ENCODE peak calls at places on chromosomes 7 and 10, in eight cellular contexts. One of them, this sample, is unnamed. For H3K4me1, the result is how much of the 10 kb centered on the place peaks cover.

GRCh38 chr7:116236020-116236630 is 25.8 kb downstream of the TES start:
- DNase-seq in H1: no peak
- DNase-seq in ovary: peak
- DNase-seq in A549: peak
- DNase-seq in transverse colon: peak
- DNase-seq in sigmoid colon: no peak
- DNase-seq in upper lobe of left lung: no peak
- DNase-seq in tibial nerve: peak
- DNase-seq in this sample: no peak

GRCh38 chr10:119211176-119211575 is 3.8 kb downstream of the GRK5 start:
- DNase-seq in H1: no peak
- DNase-seq in ovary: no peak
- DNase-seq in A549: no peak
- DNase-seq in transverse colon: no peak
- DNase-seq in sigmoid colon: peak
- DNase-seq in upper lobe of left lung: no peak
- DNase-seq in tibial nerve: no peak
- DNase-seq in this sample: no peak

GRCh38 chr7:105638942-105639495 is 57.7 kb upstream of the EFCAB10 start:
- DNase-seq in H1: peak
- DNase-seq in ovary: no peak
- DNase-seq in A549: no peak
- DNase-seq in transverse colon: peak
- DNase-seq in sigmoid colon: peak
- DNase-seq in upper lobe of left lung: peak
- DNase-seq in tibial nerve: no peak
- DNase-seq in this sample: no peak

GRCh38 chr10:17644485-17644964 is 574 bp downstream of the STAM start:
- DNase-seq in H1: no peak
- DNase-seq in ovary: no peak
- DNase-seq in A549: no peak
- DNase-seq in transverse colon: no peak
- DNase-seq in sigmoid colon: no peak
- DNase-seq in upper lobe of left lung: no peak
- DNase-seq in tibial nerve: no peak
- DNase-seq in this sample: no peak

GRCh38 chr7:33053716-33054115 is 8.9 kb downstream of the NT5C3A start:
- DNase-seq in H1: no peak
- DNase-seq in ovary: no peak
- DNase-seq in A549: no peak
- DNase-seq in transverse colon: no peak
- DNase-seq in sigmoid colon: no peak
- DNase-seq in upper lobe of left lung: no peak
- DNase-seq in tibial nerve: no peak
- DNase-seq in this sample: no peak

GRCh38 chr7:77903597-77903996 is 105.0 kb downstream of the PHTF2 start:
- DNase-seq in H1: no peak
- DNase-seq in ovary: no peak
- DNase-seq in A549: peak
- DNase-seq in transverse colon: no peak
- DNase-seq in sigmoid colon: no peak
- DNase-seq in upper lobe of left lung: no peak
- DNase-seq in tibial nerve: no peak
- DNase-seq in this sample: no peak

GRCh38 chr10:48590945-48591344 is 13.9 kb downstream of the ARHGAP22 start:
- DNase-seq in H1: no peak
- DNase-seq in ovary: no peak
- DNase-seq in A549: no peak
- DNase-seq in transverse colon: no peak
- DNase-seq in sigmoid colon: no peak
- DNase-seq in upper lobe of left lung: no peak
- DNase-seq in tibial nerve: no peak
- DNase-seq in this sample: no peak

GRCh38 chr10:114550756-114551290 is 107.3 kb downstream of the ABLIM1 start:
- DNase-seq in H1: no peak
- DNase-seq in ovary: no peak
- DNase-seq in A549: peak
- DNase-seq in transverse colon: no peak
- DNase-seq in sigmoid colon: no peak
- DNase-seq in upper lobe of left lung: no peak
- DNase-seq in tibial nerve: no peak
- DNase-seq in this sample: no peak

GRCh38 chr10:49397036-49397999 is 1.4 kb upstream of the DRGX start:
- DNase-seq in H1: no peak
- DNase-seq in ovary: no peak
- DNase-seq in A549: no peak
- DNase-seq in transverse colon: no peak
- DNase-seq in sigmoid colon: no peak
- DNase-seq in upper lobe of left lung: peak
- DNase-seq in tibial nerve: no peak
- DNase-seq in this sample: peak

GRCh38 chr10:48659790-48660189 is 24.9 kb upstream of the WDFY4 start:
- DNase-seq in H1: no peak
- DNase-seq in ovary: no peak
- DNase-seq in A549: no peak
- DNase-seq in transverse colon: no peak
- DNase-seq in sigmoid colon: no peak
- DNase-seq in upper lobe of left lung: no peak
- DNase-seq in tibial nerve: no peak
- DNase-seq in this sample: no peak

GRCh38 chr7:1566687-1567081 is 3.1 kb downstream of the PSMG3 start:
- DNase-seq in H1: no peak
- DNase-seq in ovary: no peak
- DNase-seq in A549: no peak
- DNase-seq in transverse colon: peak
- DNase-seq in sigmoid colon: no peak
- DNase-seq in upper lobe of left lung: peak
- DNase-seq in tibial nerve: no peak
- DNase-seq in this sample: no peak

GRCh38 chr7:45230083-45230482 is 72.5 kb downstream of the RAMP3 start:
- DNase-seq in H1: no peak
- DNase-seq in ovary: no peak
- DNase-seq in A549: no peak
- DNase-seq in transverse colon: no peak
- DNase-seq in sigmoid colon: no peak
- DNase-seq in upper lobe of left lung: no peak
- DNase-seq in tibial nerve: no peak
- DNase-seq in this sample: no peak

GRCh38 chr10:81871558-81871957 is 3.4 kb upstream of the NRG3 start:
- DNase-seq in H1: no peak
- DNase-seq in ovary: no peak
- DNase-seq in A549: no peak
- DNase-seq in transverse colon: no peak
- DNase-seq in sigmoid colon: no peak
- DNase-seq in upper lobe of left lung: no peak
- DNase-seq in tibial nerve: no peak
- DNase-seq in this sample: no peak

GRCh38 chr7:73647725-73648592 is 19.7 kb upstream of the VPS37D start:
- DNase-seq in H1: no peak
- DNase-seq in ovary: no peak
- DNase-seq in A549: peak
- DNase-seq in transverse colon: peak
- DNase-seq in sigmoid colon: no peak
- DNase-seq in upper lobe of left lung: peak
- DNase-seq in tibial nerve: no peak
- DNase-seq in this sample: no peak

GRCh38 chr10:25300073-25300472 is 125.3 kb downstream of the GPR158 start:
- DNase-seq in H1: no peak
- DNase-seq in ovary: no peak
- DNase-seq in A549: no peak
- DNase-seq in transverse colon: no peak
- DNase-seq in sigmoid colon: no peak
- DNase-seq in upper lobe of left lung: no peak
- DNase-seq in tibial nerve: no peak
- DNase-seq in this sample: no peak

GRCh38 chr10:29663718-29664117 is 28.9 kb upstream of the SVIL start:
- DNase-seq in H1: no peak
- DNase-seq in ovary: no peak
- DNase-seq in A549: no peak
- DNase-seq in transverse colon: no peak
- DNase-seq in sigmoid colon: no peak
- DNase-seq in upper lobe of left lung: no peak
- DNase-seq in tibial nerve: no peak
- DNase-seq in this sample: no peak

GRCh38 chr7:37248396-37248836 is 200.2 kb downstream of the ELMO1 start:
- DNase-seq in H1: peak
- DNase-seq in ovary: peak
- DNase-seq in A549: no peak
- DNase-seq in transverse colon: no peak
- DNase-seq in sigmoid colon: peak
- DNase-seq in upper lobe of left lung: no peak
- DNase-seq in tibial nerve: no peak
- DNase-seq in this sample: no peak

GRCh38 chr7:112071856-112072255 is 134.3 kb downstream of the DOCK4 start:
- DNase-seq in H1: no peak
- DNase-seq in ovary: no peak
- DNase-seq in A549: no peak
- DNase-seq in transverse colon: no peak
- DNase-seq in sigmoid colon: no peak
- DNase-seq in upper lobe of left lung: no peak
- DNase-seq in tibial nerve: no peak
- DNase-seq in this sample: no peak

DNA sequence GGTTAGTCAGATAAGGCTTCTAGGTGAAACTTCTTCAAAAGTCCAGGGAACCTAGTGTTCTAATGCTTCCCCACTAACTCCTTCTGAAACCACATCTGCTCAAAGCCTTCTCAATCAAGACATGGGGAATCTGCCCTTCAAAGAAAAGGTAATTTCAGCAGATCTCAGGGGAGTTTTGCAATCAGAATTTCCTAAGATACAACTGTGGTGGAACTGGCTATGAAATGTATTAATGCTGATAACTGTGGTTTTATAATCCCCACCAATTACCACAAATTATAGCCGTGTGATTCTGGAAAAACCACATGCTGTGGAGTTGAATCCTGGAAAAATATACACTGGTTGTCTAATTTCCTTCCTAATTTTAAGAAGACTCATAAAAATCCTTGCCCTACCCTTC is 233.8 kb downstream of the SORCS1 start:
- DNase-seq in H1: no peak
- DNase-seq in ovary: no peak
- DNase-seq in A549: no peak
- DNase-seq in transverse colon: no peak
- DNase-seq in sigmoid colon: no peak
- DNase-seq in upper lobe of left lung: no peak
- DNase-seq in tibial nerve: no peak
- DNase-seq in this sample: no peak
- TF ChIP-seq EP300 in H1: no peak
- TF ChIP-seq EP300 in ovary: no peak
- TF ChIP-seq EP300 in A549: no peak
- TF ChIP-seq EP300 in transverse colon: no peak
- TF ChIP-seq EP300 in sigmoid colon: no peak
- TF ChIP-seq EP300 in upper lobe of left lung: no peak
- TF ChIP-seq EP300 in tibial nerve: peak
- TF ChIP-seq EP300 in this sample: no peak

DNA sequence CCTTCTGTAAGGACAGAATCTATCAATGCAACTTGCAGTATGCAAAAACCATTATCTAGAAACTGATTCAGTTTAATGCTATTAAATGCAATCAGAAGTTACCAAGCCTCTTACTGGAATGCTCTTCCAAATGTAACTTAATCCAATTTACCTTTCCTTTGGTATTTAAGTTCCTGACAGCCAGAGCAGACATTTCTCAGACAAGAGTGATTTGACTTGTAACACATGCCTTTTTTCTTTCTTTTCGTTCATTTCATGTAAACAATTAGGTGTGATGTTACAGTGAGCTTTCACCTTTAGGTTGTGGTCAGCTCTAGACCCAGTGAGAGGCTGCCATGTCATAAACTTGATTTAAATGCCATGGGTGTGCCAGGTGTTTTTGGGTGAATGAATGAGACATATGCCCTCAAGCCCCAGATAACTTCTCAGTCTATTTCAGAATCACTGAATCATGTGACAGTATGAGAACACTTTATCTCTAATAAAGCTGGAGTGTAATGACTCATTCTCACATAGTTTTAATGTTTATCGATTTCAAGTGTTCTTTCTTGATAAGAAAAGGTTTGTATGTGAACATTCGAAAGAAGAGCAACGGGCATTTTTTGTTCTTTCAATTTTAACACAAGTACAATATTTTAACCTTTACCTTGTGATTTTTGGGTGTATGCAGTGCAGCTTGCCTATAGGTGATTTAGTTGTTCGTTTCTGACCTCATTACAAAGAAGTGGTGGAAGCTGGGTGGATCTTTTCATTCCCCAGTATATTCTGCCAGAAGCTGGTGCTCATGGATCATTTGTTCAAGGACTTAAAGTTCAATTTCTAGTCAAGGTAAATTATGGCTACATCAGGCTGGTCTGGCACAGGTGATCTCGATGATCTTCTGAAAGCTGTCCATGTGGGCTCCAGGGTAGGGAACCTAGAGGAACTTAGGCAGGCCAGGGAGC is 61.5 kb downstream of the CHN2 start:
- DNase-seq in H1: no peak
- DNase-seq in ovary: no peak
- DNase-seq in A549: no peak
- DNase-seq in transverse colon: no peak
- DNase-seq in sigmoid colon: no peak
- DNase-seq in upper lobe of left lung: no peak
- DNase-seq in tibial nerve: no peak
- DNase-seq in this sample: no peak
- H3K4me1 ChIP-seq in H1: under half
- H3K4me1 ChIP-seq in ovary: under half
- H3K4me1 ChIP-seq in A549: under half
- H3K4me1 ChIP-seq in transverse colon: under half
- H3K4me1 ChIP-seq in sigmoid colon: under half
- H3K4me1 ChIP-seq in upper lobe of left lung: under half
- H3K4me1 ChIP-seq in tibial nerve: under half
- H3K4me1 ChIP-seq in this sample: under half

DNA sequence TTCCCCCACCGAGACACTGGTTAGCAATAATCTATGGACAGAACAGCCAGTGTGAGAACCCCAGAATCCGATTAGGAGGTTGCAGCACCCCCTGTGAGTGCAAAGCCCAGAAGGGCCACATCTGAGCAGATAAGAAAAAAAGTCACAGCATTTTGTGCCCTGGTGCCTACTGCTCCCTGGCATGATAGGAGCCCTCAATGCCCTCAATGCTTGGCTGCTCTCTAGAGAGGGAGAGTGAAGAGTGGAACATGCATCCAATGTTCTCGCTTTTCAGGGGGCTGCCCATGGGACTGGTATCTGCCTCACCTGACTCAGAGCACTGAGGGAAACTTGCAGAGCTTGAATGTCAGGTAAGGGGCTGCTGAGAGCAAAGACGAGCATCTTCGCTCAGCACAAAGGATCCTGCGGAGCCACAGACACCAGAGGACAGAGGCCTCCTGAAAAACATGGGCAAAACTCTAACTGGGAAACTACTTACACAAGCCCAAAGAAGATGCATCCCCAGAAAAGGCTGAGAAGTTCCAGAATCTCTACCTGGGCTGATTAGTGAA is 98.0 kb upstream of the FAM20C start:
- DNase-seq in H1: no peak
- DNase-seq in ovary: no peak
- DNase-seq in A549: no peak
- DNase-seq in transverse colon: no peak
- DNase-seq in sigmoid colon: no peak
- DNase-seq in upper lobe of left lung: no peak
- DNase-seq in tibial nerve: no peak
- DNase-seq in this sample: no peak
- TF ChIP-seq EP300 in H1: no peak
- TF ChIP-seq EP300 in ovary: no peak
- TF ChIP-seq EP300 in A549: no peak
- TF ChIP-seq EP300 in transverse colon: no peak
- TF ChIP-seq EP300 in sigmoid colon: no peak
- TF ChIP-seq EP300 in upper lobe of left lung: no peak
- TF ChIP-seq EP300 in tibial nerve: no peak
- TF ChIP-seq EP300 in this sample: no peak

GRCh38 chr7:103996017-103996551 is 6.6 kb upstream of the RELN start:
- DNase-seq in H1: no peak
- DNase-seq in ovary: no peak
- DNase-seq in A549: no peak
- DNase-seq in transverse colon: no peak
- DNase-seq in sigmoid colon: no peak
- DNase-seq in upper lobe of left lung: no peak
- DNase-seq in tibial nerve: no peak
- DNase-seq in this sample: no peak
- H3K4me1 ChIP-seq in H1: under half
- H3K4me1 ChIP-seq in ovary: under half
- H3K4me1 ChIP-seq in A549: under half
- H3K4me1 ChIP-seq in transverse colon: under half
- H3K4me1 ChIP-seq in sigmoid colon: under half
- H3K4me1 ChIP-seq in upper lobe of left lung: under half
- H3K4me1 ChIP-seq in tibial nerve: under half
- H3K4me1 ChIP-seq in this sample: under half